ENCODE peak calls at places on chromosomes 1 and 21, in ten cellular contexts. T is heart right ventricle; C is A549; A is AG04450; G is right lobe of liver; V is CD8-positive, alpha-beta T cell; H is AG10803; M is CD4-positive, alpha-beta T cell; I is transverse colon; S is GM20000. W is an unnamed sample.
A peak's percentile ranks its signal among the peaks of the same experiment; 100 is the strongest.

GRCh38 chr1:168991667-168992475 is 114.6 kb upstream of the ATP1B1 start:
- DNase-seq in C (no peak), H (no peak), G (no peak), M (no peak), V (no peak), S (no peak), A (no peak), I (no peak), T (no peak), W (no peak)

GRCh38 chr21:39533545-39534226 is 79.1 kb upstream of the B3GALT5 start:
- DNase-seq in M (no peak), I (no peak), S (no peak), C (no peak), V (no peak), T (no peak), G (no peak), H (no peak), A (no peak), W (no peak)

GRCh38 chr1:155978973-155979429 is 654 bp upstream of the ARHGEF2 start:
- DNase-seq in T (no peak), M (no peak), A (no peak), S (peak; percentile 51), C (no peak), V (no peak), H (peak; percentile 57), G (no peak), I (peak; percentile 47), W (no peak)

GRCh38 chr1:41025979-41026819 is 4.7 kb upstream of the SLFNL1 start:
- DNase-seq in H (no peak), V (no peak), I (no peak), A (no peak), G (no peak), M (no peak), T (no peak), S (no peak), C (no peak), W (no peak)

GRCh38 chr1:243706563-243706962 is 143.5 kb downstream of the AKT3 start:
- DNase-seq in A (no peak), V (no peak), G (no peak), C (no peak), T (no peak), M (no peak), S (no peak), I (no peak), H (no peak), W (no peak)

GRCh38 chr1:171397851-171398469 is 84.0 kb downstream of the FMO4 start:
- DNase-seq in V (no peak), H (no peak), S (no peak), T (no peak), M (no peak), C (no peak), I (no peak), G (no peak), A (no peak), W (no peak)

GRCh38 chr1:36151845-36152203 is 2.5 kb upstream of the TRAPPC3 start:
- DNase-seq in S (no peak), I (peak; percentile 61), V (peak; percentile 64), T (peak; percentile 37), A (no peak), H (no peak), C (no peak), M (peak; percentile 38), G (no peak), W (no peak)

GRCh38 chr1:212951058-212951923 is 950 bp downstream of the VASH2 start:
- DNase-seq in M (no peak), C (no peak), S (peak; percentile 52), H (no peak), V (no peak), T (no peak), G (no peak), A (no peak), I (no peak), W (no peak)

GRCh38 chr1:223233410-223234163 is 90.5 kb upstream of the TLR5 start:
- DNase-seq in C (peak; percentile 41), S (no peak), I (no peak), G (peak; percentile 30), M (no peak), H (peak; percentile 61), A (peak; percentile 39), V (no peak), T (no peak), W (peak; percentile 57)

GRCh38 chr1:60924964-60925798 is 157.2 kb upstream of the NFIA start:
- DNase-seq in C (no peak), A (no peak), H (no peak), I (no peak), V (no peak), S (no peak), M (no peak), G (no peak), T (no peak), W (no peak)

DNA sequence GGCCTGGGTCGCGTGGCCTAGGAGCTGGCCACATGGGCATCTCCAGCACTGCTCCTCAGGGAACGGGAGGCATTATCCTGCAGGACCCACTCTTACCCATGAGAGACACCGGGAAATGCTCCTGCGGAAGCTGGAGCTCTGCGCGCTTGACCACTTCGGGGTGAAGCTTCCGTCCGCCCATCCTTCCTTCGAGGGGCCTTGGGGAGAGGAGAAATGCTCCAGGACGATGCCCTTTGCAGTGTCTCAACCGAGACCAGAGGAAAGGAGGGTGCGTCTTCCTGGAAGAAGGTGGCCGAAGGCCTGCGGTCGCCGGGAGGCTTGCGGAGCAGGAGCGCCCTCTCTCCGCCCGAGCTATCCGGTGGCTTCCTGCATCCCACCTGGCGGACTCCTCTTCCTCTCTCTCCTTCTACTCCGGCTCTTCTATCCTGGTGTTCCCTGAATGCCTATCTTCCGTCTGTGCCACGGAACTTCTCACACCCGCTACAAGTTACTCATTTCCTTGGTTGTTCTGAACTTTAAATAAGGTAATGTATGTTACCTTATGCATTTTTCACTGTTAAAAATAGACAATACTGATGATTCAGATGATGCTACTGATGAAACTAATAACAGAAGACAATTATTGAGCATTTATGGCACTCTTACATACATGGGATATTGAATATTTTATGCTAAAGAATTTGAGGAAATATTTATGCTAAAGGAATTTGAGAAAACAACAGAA is 91.4 kb downstream of the PRKAB2 start:
- DNase-seq in C (no peak), I (no peak), H (no peak), S (no peak), V (no peak), M (no peak), G (no peak), A (no peak), T (no peak), W (no peak)
- TF ChIP-seq CTCF in C (no peak), I (no peak), H (no peak), S (no peak), V (no peak), M (no peak), G (no peak), A (no peak), T (no peak), W (no peak)

DNA sequence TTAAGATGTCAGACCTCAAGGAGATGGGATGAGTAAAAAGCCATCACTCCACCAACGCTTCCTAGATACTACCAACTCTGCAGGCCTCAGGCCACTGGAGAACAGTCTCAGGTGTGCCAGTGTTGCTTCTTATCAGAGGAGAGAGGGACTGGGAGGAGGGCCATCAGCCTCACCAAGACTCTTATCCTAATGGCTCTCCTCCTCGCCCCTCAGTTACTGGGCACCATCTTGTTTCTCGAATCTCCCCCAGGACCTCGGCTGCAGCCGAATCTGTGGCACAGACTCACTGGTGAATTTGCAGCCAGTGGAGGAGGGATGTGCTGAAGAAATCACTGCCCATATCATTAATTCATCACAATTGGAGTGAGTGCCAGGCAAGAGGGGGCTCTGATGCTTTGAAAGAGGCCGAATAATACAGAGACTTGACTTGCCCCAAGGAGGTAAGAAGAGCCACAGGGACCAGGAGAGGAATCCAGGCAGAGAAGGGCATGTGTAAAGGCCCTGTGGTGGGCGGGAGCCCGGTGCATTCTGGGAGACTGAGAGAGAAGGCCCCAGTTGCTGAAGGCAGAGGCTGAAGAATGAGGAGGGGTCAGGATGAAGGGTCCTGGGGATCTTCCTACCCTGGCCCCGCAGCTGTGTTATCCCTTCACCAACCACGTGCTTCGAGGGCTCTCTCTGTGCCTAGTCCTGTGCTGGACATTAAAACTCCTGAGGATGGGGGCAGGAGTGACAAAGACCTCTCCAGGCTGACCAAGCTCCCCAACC is 129.8 kb downstream of the PTPRU start:
- DNase-seq in S (no peak), G (peak; percentile 16), T (no peak), I (no peak), H (no peak), A (no peak), C (no peak), M (no peak), V (no peak), W (no peak)
- TF ChIP-seq CTCF in S (no peak), G (no peak), T (no peak), I (no peak), H (no peak), A (no peak), C (no peak), M (no peak), V (no peak), W (no peak)

DNA sequence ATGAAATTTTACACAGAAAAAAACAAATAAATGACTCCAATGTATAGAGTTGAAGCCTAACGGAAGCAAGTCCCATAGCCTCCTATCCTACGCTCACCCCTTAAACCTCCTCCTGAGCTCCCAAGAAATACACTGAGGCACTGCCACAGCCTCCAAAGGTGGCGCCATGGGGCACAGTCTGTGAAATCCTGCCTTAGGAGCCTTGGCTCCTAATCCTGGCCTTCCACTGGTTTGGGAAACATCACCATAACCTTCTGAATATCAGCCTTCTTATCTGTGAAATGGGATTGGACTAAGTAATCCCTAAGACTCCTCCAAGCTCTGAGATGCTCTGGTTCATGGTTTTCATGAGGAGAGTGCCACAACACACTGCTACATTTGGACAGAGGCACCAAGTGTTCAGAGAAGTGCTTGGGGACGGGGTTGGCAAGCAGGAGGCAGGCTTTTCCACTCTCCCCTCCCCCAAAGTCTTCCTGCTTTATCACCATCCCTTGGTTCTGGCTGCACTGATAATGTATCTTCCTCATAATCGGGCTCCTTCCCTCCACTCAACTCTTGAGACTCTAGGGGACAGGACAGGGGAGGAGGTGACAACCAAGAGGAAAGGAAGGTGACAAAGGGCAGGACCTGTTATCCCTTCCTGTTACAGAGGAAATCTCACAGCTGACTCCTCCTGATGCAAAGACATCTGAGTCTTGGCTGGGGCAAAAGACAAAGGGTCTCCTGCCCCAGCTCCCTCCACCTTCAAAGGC is 2.7 kb downstream of the SLAMF7 start:
- DNase-seq in H (no peak), C (no peak), A (no peak), S (no peak), G (no peak), V (no peak), T (no peak), I (no peak), M (no peak), W (no peak)
- TF ChIP-seq CTCF in H (no peak), C (no peak), A (no peak), S (peak; percentile 22), G (no peak), V (no peak), T (no peak), I (no peak), M (no peak), W (no peak)

DNA sequence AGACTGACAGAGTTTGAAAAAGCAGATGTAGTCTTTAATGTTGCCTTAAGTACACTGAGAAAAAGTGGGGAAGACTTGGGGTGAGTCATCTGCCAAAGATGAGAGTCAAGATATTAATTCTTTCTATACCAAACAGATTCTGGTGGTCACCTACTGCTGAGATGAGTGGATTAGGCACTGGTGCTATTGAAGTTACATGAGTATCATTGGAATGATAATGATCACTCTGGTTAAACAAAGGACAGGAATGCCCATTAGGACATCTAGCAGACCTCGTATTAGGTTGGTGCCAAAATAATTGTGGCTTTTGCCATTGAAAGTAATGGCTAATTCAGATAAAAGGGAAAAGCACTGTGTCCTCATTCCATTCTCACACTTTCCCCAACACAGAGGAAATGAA is 1588.9 kb downstream of the KCNT2 start:
- DNase-seq in S (no peak), A (no peak), V (no peak), C (no peak), T (no peak), G (no peak), H (no peak), M (no peak), I (no peak), W (no peak)
- TF ChIP-seq CTCF in S (no peak), A (no peak), V (no peak), C (no peak), T (no peak), G (no peak), H (no peak), M (no peak), I (no peak), W (no peak)